ENCODE peak calls at places on chromosomes 2 and 18, in six cellular contexts. I is A549, N is HL-60, F is HCT116, K is HepG2, R is GM23338. J is an unnamed sample.

GRCh38 chr2:86218124-86218523 is 18.9 kb downstream of the MRPL35 start:
- DNase-seq in I (no peak), N (no peak), F (no peak), R (no peak), K (peak; percentile 30), J (no peak)

GRCh38 chr2:241122376-241123002 is 20.4 kb upstream of the MTERF4 start:
- DNase-seq in I (no peak), K (no peak), N (no peak), R (no peak), F (no peak), J (no peak)

GRCh38 chr2:45986509-45986908 is 310.7 kb upstream of the EPAS1 start:
- DNase-seq in K (no peak), N (peak; percentile 18), I (no peak), R (no peak), F (no peak), J (no peak)

GRCh38 chr2:75705921-75706320 is 4.8 kb downstream of the GCFC2 start:
- DNase-seq in K (no peak), N (no peak), R (no peak), I (no peak), F (no peak), J (no peak)

GRCh38 chr2:29251406-29251805 is 136.2 kb downstream of the CLIP4 start:
- DNase-seq in K (no peak), I (no peak), N (no peak), R (no peak), F (no peak), J (no peak)

GRCh38 chr2:200575957-200576356 is 9.9 kb upstream of the AOX1 start:
- DNase-seq in R (peak; percentile 21), N (no peak), I (no peak), F (no peak), K (no peak), J (no peak)

GRCh38 chr18:25434771-25435461 is 83.0 kb upstream of the ZNF521 start:
- DNase-seq in F (no peak), N (no peak), K (no peak), I (no peak), R (no peak), J (no peak)

GRCh38 chr2:21117688-21118087 is 6.1 kb upstream of the TDRD15 start:
- DNase-seq in N (no peak), I (no peak), R (no peak), K (no peak), F (no peak), J (no peak)

GRCh38 chr18:26468931-26469340 is 79.4 kb downstream of the KCTD1 start:
- DNase-seq in F (no peak), K (peak; percentile 36), R (peak; percentile 84), N (no peak), I (no peak), J (no peak)

GRCh38 chr2:188316791-188317423 is 25.2 kb downstream of the GULP1 start:
- DNase-seq in R (no peak), K (no peak), F (no peak), I (no peak), N (no peak), J (no peak)

GRCh38 chr2:204027105-204027504 is 90.5 kb downstream of the ICOS start:
- DNase-seq in K (no peak), I (no peak), R (no peak), F (no peak), N (no peak), J (no peak)

GRCh38 chr18:11752116-11752911 is 63.2 kb downstream of the GNAL start:
- DNase-seq in N (no peak), F (no peak), R (peak; percentile 75), K (no peak), I (peak; percentile 60), J (no peak)

GRCh38 chr2:147099845-147100244 is 745.0 kb upstream of the ACVR2A start:
- DNase-seq in R (no peak), I (no peak), F (no peak), N (no peak), K (no peak), J (no peak)

GRCh38 chr2:127796389-127796788 is 14.6 kb downstream of the WDR33 start:
- DNase-seq in F (no peak), I (no peak), N (no peak), R (no peak), K (no peak), J (no peak)

GRCh38 chr2:26720322-26721166 is 28.0 kb downstream of the KCNK3 start:
- DNase-seq in F (peak; percentile 29), I (peak; percentile 86), N (no peak), R (no peak), K (peak; percentile 58), J (no peak)
- TF ChIP-seq REST in F (no peak), I (no peak), N (no peak), R (no peak), K (no peak), J (no peak)

GRCh38 chr2:62303818-62304217 is 107.9 kb downstream of the B3GNT2 start:
- DNase-seq in I (no peak), F (no peak), N (peak; percentile 68), K (no peak), R (no peak), J (no peak)

GRCh38 chr2:62305421-62306176 is 109.7 kb downstream of the B3GNT2 start:
- DNase-seq in I (no peak), K (no peak), N (no peak), F (no peak), R (no peak), J (no peak)

GRCh38 chr2:62302763-62303435 is 107.0 kb downstream of the B3GNT2 start:
- DNase-seq in R (no peak), N (no peak), F (no peak), I (no peak), K (no peak), J (no peak)

GRCh38 chr2:62306751-62307468 is 111.0 kb downstream of the B3GNT2 start:
- DNase-seq in F (peak; percentile 48), K (no peak), I (no peak), R (no peak), N (peak; percentile 26), J (no peak)

DNA sequence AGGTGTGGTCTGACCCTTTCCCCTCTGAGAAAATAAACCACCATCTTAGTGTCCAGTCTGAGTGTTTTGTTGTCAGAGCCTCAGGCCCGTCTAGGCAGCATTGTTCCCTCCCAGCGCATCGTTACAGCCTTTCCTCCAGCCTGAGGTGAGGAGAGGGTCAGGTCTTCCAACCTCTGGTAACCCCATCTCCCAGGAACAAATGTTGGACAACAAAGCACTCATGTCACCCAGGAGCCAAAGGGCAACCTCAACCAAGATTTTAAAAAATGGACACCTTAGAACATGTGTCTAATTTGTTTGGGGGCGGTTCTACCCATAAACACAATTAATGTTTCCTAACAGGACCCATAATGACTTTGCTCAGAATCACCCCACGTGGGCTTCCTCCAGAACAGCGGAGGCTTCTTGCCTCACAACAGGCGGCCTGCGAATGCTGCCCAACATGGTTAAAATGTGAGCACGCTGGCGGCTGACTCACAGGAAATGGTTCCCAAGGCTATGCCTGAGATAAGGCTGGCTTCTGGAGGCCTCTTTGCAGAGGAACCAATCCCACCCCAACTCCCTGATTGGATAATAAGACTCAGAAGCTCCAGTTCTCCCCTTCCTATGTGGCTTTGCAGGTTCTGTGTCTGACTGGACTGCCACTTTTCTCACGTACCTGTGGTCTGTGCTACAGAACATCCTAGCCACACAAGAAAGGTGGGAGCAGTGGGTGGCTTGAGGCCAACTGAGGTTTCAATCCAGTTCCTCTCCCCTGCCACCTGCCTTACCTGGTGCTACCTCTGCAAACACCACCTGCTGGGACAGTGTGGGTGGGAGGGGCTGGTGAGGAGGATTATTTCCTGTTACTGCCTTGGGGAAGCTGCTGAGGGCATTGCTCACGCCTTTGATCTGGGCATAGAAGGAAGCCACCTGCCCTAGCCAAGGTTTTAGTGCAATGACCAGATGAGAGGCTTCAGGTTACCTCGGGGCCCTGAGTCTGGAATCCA is 108.8 kb downstream of the B3GNT2 start:
- DNase-seq in N (peak; percentile 89), R (peak; percentile 49), K (peak; percentile 57), I (no peak), F (peak; percentile 94), J (no peak)
- H3K27ac ChIP-seq in N (peak overlapping the region; percentile 93), R (no peak overlapping the region), K (no peak overlapping the region), I (no peak overlapping the region), F (peak overlapping the region; percentile 97), J (no peak overlapping the region)

GRCh38 chr2:173961346-173961705 is 3.8 kb downstream of the SP3 start:
- DNase-seq in R (no peak), I (no peak), K (peak; percentile 73), F (no peak), N (no peak), J (no peak)
- H3K4me3 ChIP-seq in R (peak overlapping the region; percentile 72), I (peak overlapping the region; percentile 99), K (peak overlapping the region; percentile 83), F (no peak overlapping the region), N (no peak overlapping the region), J (no peak overlapping the region)

GRCh38 chr2:19748073-19748375 is 153.8 kb downstream of the TTC32 start:
- DNase-seq in N (no peak), K (no peak), I (no peak), R (peak; percentile 45), F (no peak), J (no peak)
- TF ChIP-seq REST in N (no peak), K (no peak), I (no peak), R (no peak), F (no peak), J (no peak)

GRCh38 chr2:43135583-43135982 is 90.8 kb downstream of the ZFP36L2 start:
- DNase-seq in N (no peak), F (no peak), I (no peak), R (no peak), K (no peak), J (no peak)
- H3K27ac ChIP-seq in N (peak overlapping the region; percentile 98), F (no peak overlapping the region), I (peak overlapping the region; percentile 45), R (no peak overlapping the region), K (no peak overlapping the region), J (no peak overlapping the region)

GRCh38 chr18:44841221-44841620 is 160.5 kb downstream of the SETBP1 start:
- DNase-seq in N (no peak), K (no peak), F (no peak), I (no peak), R (no peak), J (no peak)
- H3K4me3 ChIP-seq in N (no peak overlapping the region), K (no peak overlapping the region), F (no peak overlapping the region), I (no peak overlapping the region), R (no peak overlapping the region), J (no peak overlapping the region)

GRCh38 chr2:9071032-9071431 is 67.5 kb upstream of the MBOAT2 start:
- DNase-seq in R (no peak), I (peak; percentile 86), K (peak; percentile 42), N (no peak), F (peak; percentile 99), J (peak; percentile 53)
- TF ChIP-seq REST in R (no peak), I (no peak), K (no peak), N (no peak), F (no peak), J (no peak)